ENCODE peak calls at places on chromosomes 13 and 19, in ten cellular contexts. One of them, this sample, is unnamed.
A peak's percentile ranks its signal among the peaks of the same experiment; 100 is the strongest.

GRCh38 chr13:109575821-109576220 is 210.6 kb downstream of the IRS2 start:
- DNase-seq in DMS79 treated with DMSO at 0.1 percent for 48 hours: no peak
- DNase-seq in stimulated activated CD8-positive, alpha-beta memory T cell treated with anti-CD3 and anti-CD28 coated beads, Interleukin-4, amount 100 ng/mL, for 1 hour: no peak
- DNase-seq in foreskin keratinocyte: no peak
- DNase-seq in fibroblast of mammary gland: no peak
- DNase-seq in transverse colon: no peak
- DNase-seq in sigmoid colon: no peak
- DNase-seq in heart right ventricle: no peak
- DNase-seq in lung: no peak
- DNase-seq in HT-29: no peak
- DNase-seq in this sample: no peak

GRCh38 chr19:33868821-33869412 is 72.2 kb downstream of the KCTD15 start:
- DNase-seq in DMS79 treated with DMSO at 0.1 percent for 48 hours: peak; percentile 6
- DNase-seq in stimulated activated CD8-positive, alpha-beta memory T cell treated with anti-CD3 and anti-CD28 coated beads, Interleukin-4, amount 100 ng/mL, for 1 hour: no peak
- DNase-seq in foreskin keratinocyte: no peak
- DNase-seq in fibroblast of mammary gland: no peak
- DNase-seq in transverse colon: peak; percentile 14
- DNase-seq in sigmoid colon: peak; percentile 77
- DNase-seq in heart right ventricle: peak; percentile 41
- DNase-seq in lung: no peak
- DNase-seq in HT-29: no peak
- DNase-seq in this sample: no peak

GRCh38 chr13:22311734-22312404 is 641.0 kb downstream of the FGF9 start:
- DNase-seq in DMS79 treated with DMSO at 0.1 percent for 48 hours: no peak
- DNase-seq in stimulated activated CD8-positive, alpha-beta memory T cell treated with anti-CD3 and anti-CD28 coated beads, Interleukin-4, amount 100 ng/mL, for 1 hour: no peak
- DNase-seq in foreskin keratinocyte: no peak
- DNase-seq in fibroblast of mammary gland: no peak
- DNase-seq in transverse colon: no peak
- DNase-seq in sigmoid colon: peak; percentile 56
- DNase-seq in heart right ventricle: peak; percentile 6
- DNase-seq in lung: no peak
- DNase-seq in HT-29: no peak
- DNase-seq in this sample: no peak

GRCh38 chr19:3196933-3197205 is 11.1 kb downstream of the NCLN start:
- DNase-seq in DMS79 treated with DMSO at 0.1 percent for 48 hours: no peak
- DNase-seq in stimulated activated CD8-positive, alpha-beta memory T cell treated with anti-CD3 and anti-CD28 coated beads, Interleukin-4, amount 100 ng/mL, for 1 hour: no peak
- DNase-seq in foreskin keratinocyte: no peak
- DNase-seq in fibroblast of mammary gland: no peak
- DNase-seq in transverse colon: no peak
- DNase-seq in sigmoid colon: no peak
- DNase-seq in heart right ventricle: no peak
- DNase-seq in lung: no peak
- DNase-seq in HT-29: no peak
- DNase-seq in this sample: no peak

GRCh38 chr19:19110410-19111137 is 27.7 kb downstream of the TMEM161A start:
- DNase-seq in DMS79 treated with DMSO at 0.1 percent for 48 hours: no peak
- DNase-seq in stimulated activated CD8-positive, alpha-beta memory T cell treated with anti-CD3 and anti-CD28 coated beads, Interleukin-4, amount 100 ng/mL, for 1 hour: no peak
- DNase-seq in foreskin keratinocyte: no peak
- DNase-seq in fibroblast of mammary gland: no peak
- DNase-seq in transverse colon: no peak
- DNase-seq in sigmoid colon: no peak
- DNase-seq in heart right ventricle: no peak
- DNase-seq in lung: no peak
- DNase-seq in HT-29: no peak
- DNase-seq in this sample: no peak

GRCh38 chr13:99528547-99528946 is 27.3 kb downstream of the TM9SF2 start:
- DNase-seq in DMS79 treated with DMSO at 0.1 percent for 48 hours: peak; percentile 57
- DNase-seq in stimulated activated CD8-positive, alpha-beta memory T cell treated with anti-CD3 and anti-CD28 coated beads, Interleukin-4, amount 100 ng/mL, for 1 hour: no peak
- DNase-seq in foreskin keratinocyte: no peak
- DNase-seq in fibroblast of mammary gland: no peak
- DNase-seq in transverse colon: no peak
- DNase-seq in sigmoid colon: no peak
- DNase-seq in heart right ventricle: no peak
- DNase-seq in lung: no peak
- DNase-seq in HT-29: peak; percentile 41
- DNase-seq in this sample: no peak

GRCh38 chr19:4707956-4708650 is 15.5 kb downstream of the DPP9 start:
- DNase-seq in DMS79 treated with DMSO at 0.1 percent for 48 hours: no peak
- DNase-seq in stimulated activated CD8-positive, alpha-beta memory T cell treated with anti-CD3 and anti-CD28 coated beads, Interleukin-4, amount 100 ng/mL, for 1 hour: no peak
- DNase-seq in foreskin keratinocyte: no peak
- DNase-seq in fibroblast of mammary gland: peak; percentile 85
- DNase-seq in transverse colon: peak; percentile 36
- DNase-seq in sigmoid colon: peak; percentile 81
- DNase-seq in heart right ventricle: peak; percentile 61
- DNase-seq in lung: no peak
- DNase-seq in HT-29: no peak
- DNase-seq in this sample: no peak

GRCh38 chr13:35855531-35856019 is 275.6 kb downstream of the DCLK1 start:
- DNase-seq in DMS79 treated with DMSO at 0.1 percent for 48 hours: no peak
- DNase-seq in stimulated activated CD8-positive, alpha-beta memory T cell treated with anti-CD3 and anti-CD28 coated beads, Interleukin-4, amount 100 ng/mL, for 1 hour: no peak
- DNase-seq in foreskin keratinocyte: peak; percentile 57
- DNase-seq in fibroblast of mammary gland: peak; percentile 41
- DNase-seq in transverse colon: no peak
- DNase-seq in sigmoid colon: no peak
- DNase-seq in heart right ventricle: no peak
- DNase-seq in lung: no peak
- DNase-seq in HT-29: peak; percentile 9
- DNase-seq in this sample: no peak

GRCh38 chr19:13090511-13091231 is 12.0 kb downstream of the LYL1 start:
- DNase-seq in DMS79 treated with DMSO at 0.1 percent for 48 hours: no peak
- DNase-seq in stimulated activated CD8-positive, alpha-beta memory T cell treated with anti-CD3 and anti-CD28 coated beads, Interleukin-4, amount 100 ng/mL, for 1 hour: no peak
- DNase-seq in foreskin keratinocyte: no peak
- DNase-seq in fibroblast of mammary gland: no peak
- DNase-seq in transverse colon: no peak
- DNase-seq in sigmoid colon: no peak
- DNase-seq in heart right ventricle: no peak
- DNase-seq in lung: no peak
- DNase-seq in HT-29: no peak
- DNase-seq in this sample: no peak

GRCh38 chr13:30004204-30004603 is 153.8 kb upstream of the UBL3 start:
- DNase-seq in DMS79 treated with DMSO at 0.1 percent for 48 hours: no peak
- DNase-seq in stimulated activated CD8-positive, alpha-beta memory T cell treated with anti-CD3 and anti-CD28 coated beads, Interleukin-4, amount 100 ng/mL, for 1 hour: no peak
- DNase-seq in foreskin keratinocyte: no peak
- DNase-seq in fibroblast of mammary gland: peak; percentile 61
- DNase-seq in transverse colon: no peak
- DNase-seq in sigmoid colon: no peak
- DNase-seq in heart right ventricle: no peak
- DNase-seq in lung: no peak
- DNase-seq in HT-29: no peak
- DNase-seq in this sample: no peak

GRCh38 chr19:58325623-58326022 is 1.2 kb upstream of the ZSCAN22 start:
- DNase-seq in DMS79 treated with DMSO at 0.1 percent for 48 hours: no peak
- DNase-seq in stimulated activated CD8-positive, alpha-beta memory T cell treated with anti-CD3 and anti-CD28 coated beads, Interleukin-4, amount 100 ng/mL, for 1 hour: no peak
- DNase-seq in foreskin keratinocyte: peak; percentile 59
- DNase-seq in fibroblast of mammary gland: peak; percentile 52
- DNase-seq in transverse colon: no peak
- DNase-seq in sigmoid colon: no peak
- DNase-seq in heart right ventricle: no peak
- DNase-seq in lung: no peak
- DNase-seq in HT-29: no peak
- DNase-seq in this sample: no peak

GRCh38 chr19:3459322-3459881 is 20.9 kb downstream of the SMIM24 start:
- DNase-seq in DMS79 treated with DMSO at 0.1 percent for 48 hours: no peak
- DNase-seq in stimulated activated CD8-positive, alpha-beta memory T cell treated with anti-CD3 and anti-CD28 coated beads, Interleukin-4, amount 100 ng/mL, for 1 hour: no peak
- DNase-seq in foreskin keratinocyte: no peak
- DNase-seq in fibroblast of mammary gland: peak; percentile 93
- DNase-seq in transverse colon: peak; percentile 63
- DNase-seq in sigmoid colon: peak; percentile 95
- DNase-seq in heart right ventricle: peak; percentile 94
- DNase-seq in lung: peak; percentile 73
- DNase-seq in HT-29: no peak
- DNase-seq in this sample: no peak

GRCh38 chr13:109729031-109729870 is 57.1 kb downstream of the IRS2 start:
- DNase-seq in DMS79 treated with DMSO at 0.1 percent for 48 hours: no peak
- DNase-seq in stimulated activated CD8-positive, alpha-beta memory T cell treated with anti-CD3 and anti-CD28 coated beads, Interleukin-4, amount 100 ng/mL, for 1 hour: no peak
- DNase-seq in foreskin keratinocyte: no peak
- DNase-seq in fibroblast of mammary gland: no peak
- DNase-seq in transverse colon: no peak
- DNase-seq in sigmoid colon: no peak
- DNase-seq in heart right ventricle: no peak
- DNase-seq in lung: no peak
- DNase-seq in HT-29: no peak
- DNase-seq in this sample: no peak

GRCh38 chr19:10421981-10422461 is 1.7 kb downstream of the PDE4A start:
- DNase-seq in DMS79 treated with DMSO at 0.1 percent for 48 hours: no peak
- DNase-seq in stimulated activated CD8-positive, alpha-beta memory T cell treated with anti-CD3 and anti-CD28 coated beads, Interleukin-4, amount 100 ng/mL, for 1 hour: no peak
- DNase-seq in foreskin keratinocyte: no peak
- DNase-seq in fibroblast of mammary gland: no peak
- DNase-seq in transverse colon: no peak
- DNase-seq in sigmoid colon: no peak
- DNase-seq in heart right ventricle: no peak
- DNase-seq in lung: no peak
- DNase-seq in HT-29: no peak
- DNase-seq in this sample: no peak

GRCh38 chr13:24161010-24161775 is 673 bp downstream of the SPATA13 start:
- DNase-seq in DMS79 treated with DMSO at 0.1 percent for 48 hours: no peak
- DNase-seq in stimulated activated CD8-positive, alpha-beta memory T cell treated with anti-CD3 and anti-CD28 coated beads, Interleukin-4, amount 100 ng/mL, for 1 hour: peak; percentile 9
- DNase-seq in foreskin keratinocyte: no peak
- DNase-seq in fibroblast of mammary gland: no peak
- DNase-seq in transverse colon: peak; percentile 58
- DNase-seq in sigmoid colon: peak; percentile 73
- DNase-seq in heart right ventricle: peak; percentile 7
- DNase-seq in lung: peak; percentile 42
- DNase-seq in HT-29: peak; percentile 89
- DNase-seq in this sample: peak; percentile 78

GRCh38 chr13:50994651-50995050 is 85.1 kb downstream of the RNASEH2B start:
- DNase-seq in DMS79 treated with DMSO at 0.1 percent for 48 hours: no peak
- DNase-seq in stimulated activated CD8-positive, alpha-beta memory T cell treated with anti-CD3 and anti-CD28 coated beads, Interleukin-4, amount 100 ng/mL, for 1 hour: no peak
- DNase-seq in foreskin keratinocyte: no peak
- DNase-seq in fibroblast of mammary gland: no peak
- DNase-seq in transverse colon: no peak
- DNase-seq in sigmoid colon: no peak
- DNase-seq in heart right ventricle: no peak
- DNase-seq in lung: no peak
- DNase-seq in HT-29: no peak
- DNase-seq in this sample: no peak

GRCh38 chr13:38898481-38898880 is 92.2 kb downstream of the STOML3 start:
- DNase-seq in DMS79 treated with DMSO at 0.1 percent for 48 hours: no peak
- DNase-seq in stimulated activated CD8-positive, alpha-beta memory T cell treated with anti-CD3 and anti-CD28 coated beads, Interleukin-4, amount 100 ng/mL, for 1 hour: no peak
- DNase-seq in foreskin keratinocyte: no peak
- DNase-seq in fibroblast of mammary gland: no peak
- DNase-seq in transverse colon: no peak
- DNase-seq in sigmoid colon: no peak
- DNase-seq in heart right ventricle: no peak
- DNase-seq in lung: no peak
- DNase-seq in HT-29: no peak
- DNase-seq in this sample: no peak

GRCh38 chr13:107644136-107644535 is 571.2 kb downstream of the LIG4 start:
- DNase-seq in DMS79 treated with DMSO at 0.1 percent for 48 hours: no peak
- DNase-seq in stimulated activated CD8-positive, alpha-beta memory T cell treated with anti-CD3 and anti-CD28 coated beads, Interleukin-4, amount 100 ng/mL, for 1 hour: no peak
- DNase-seq in foreskin keratinocyte: no peak
- DNase-seq in fibroblast of mammary gland: no peak
- DNase-seq in transverse colon: no peak
- DNase-seq in sigmoid colon: no peak
- DNase-seq in heart right ventricle: no peak
- DNase-seq in lung: no peak
- DNase-seq in HT-29: no peak
- DNase-seq in this sample: no peak

GRCh38 chr13:112198611-112199010 is 131.7 kb downstream of the SOX1 start:
- DNase-seq in DMS79 treated with DMSO at 0.1 percent for 48 hours: no peak
- DNase-seq in stimulated activated CD8-positive, alpha-beta memory T cell treated with anti-CD3 and anti-CD28 coated beads, Interleukin-4, amount 100 ng/mL, for 1 hour: no peak
- DNase-seq in foreskin keratinocyte: no peak
- DNase-seq in fibroblast of mammary gland: no peak
- DNase-seq in transverse colon: no peak
- DNase-seq in sigmoid colon: peak; percentile 60
- DNase-seq in heart right ventricle: no peak
- DNase-seq in lung: no peak
- DNase-seq in HT-29: no peak
- DNase-seq in this sample: no peak

GRCh38 chr19:36128392-36128736 is 11.5 kb upstream of the CAPNS1 start:
- DNase-seq in DMS79 treated with DMSO at 0.1 percent for 48 hours: no peak
- DNase-seq in stimulated activated CD8-positive, alpha-beta memory T cell treated with anti-CD3 and anti-CD28 coated beads, Interleukin-4, amount 100 ng/mL, for 1 hour: no peak
- DNase-seq in foreskin keratinocyte: no peak
- DNase-seq in fibroblast of mammary gland: no peak
- DNase-seq in transverse colon: peak; percentile 64
- DNase-seq in sigmoid colon: no peak
- DNase-seq in heart right ventricle: no peak
- DNase-seq in lung: no peak
- DNase-seq in HT-29: no peak
- DNase-seq in this sample: no peak

GRCh38 chr19:58278156-58279041 is at the start of gene ZNF8:
- DNase-seq in DMS79 treated with DMSO at 0.1 percent for 48 hours: peak; percentile 97
- DNase-seq in stimulated activated CD8-positive, alpha-beta memory T cell treated with anti-CD3 and anti-CD28 coated beads, Interleukin-4, amount 100 ng/mL, for 1 hour: peak; percentile 96
- DNase-seq in foreskin keratinocyte: peak; percentile 97
- DNase-seq in fibroblast of mammary gland: peak; percentile 97
- DNase-seq in transverse colon: peak; percentile 98
- DNase-seq in sigmoid colon: peak; percentile 98
- DNase-seq in heart right ventricle: peak; percentile 98
- DNase-seq in lung: peak; percentile 97
- DNase-seq in HT-29: peak; percentile 100
- DNase-seq in this sample: peak; percentile 99

GRCh38 chr13:109154146-109154545 is 524.7 kb downstream of the MYO16 start:
- DNase-seq in DMS79 treated with DMSO at 0.1 percent for 48 hours: no peak
- DNase-seq in stimulated activated CD8-positive, alpha-beta memory T cell treated with anti-CD3 and anti-CD28 coated beads, Interleukin-4, amount 100 ng/mL, for 1 hour: no peak
- DNase-seq in foreskin keratinocyte: no peak
- DNase-seq in fibroblast of mammary gland: peak; percentile 41
- DNase-seq in transverse colon: no peak
- DNase-seq in sigmoid colon: no peak
- DNase-seq in heart right ventricle: no peak
- DNase-seq in lung: no peak
- DNase-seq in HT-29: no peak
- DNase-seq in this sample: no peak

This sample was measured in activated effector memory CD4-positive, alpha-beta T cell treated with anti-CD3 and anti-CD28 coated beads, Interleukin-2, amount 50 U/mL, for 16 hours.